ENCODE peak calls at places on chromosomes 16 and 17, in six cellular contexts. One of them, this sample, is unnamed.

GRCh38 chr17:44004761-44005526 is 522 bp downstream of the NAGS start:
- DNase-seq in HepG2: no peak
- DNase-seq in H1: no peak
- DNase-seq in GM12891: no peak
- DNase-seq in K562: no peak
- DNase-seq in GM12878: no peak
- DNase-seq in this sample: no peak

GRCh38 chr17:2030779-2031163 is 818 bp downstream of the DPH1 start:
- DNase-seq in HepG2: no peak
- DNase-seq in H1: no peak
- DNase-seq in GM12891: no peak
- DNase-seq in K562: no peak
- DNase-seq in GM12878: no peak
- DNase-seq in this sample: no peak

GRCh38 chr16:64478258-64478906 is 643.5 kb downstream of the CDH11 start:
- DNase-seq in HepG2: peak; percentile 64
- DNase-seq in H1: no peak
- DNase-seq in GM12891: no peak
- DNase-seq in K562: no peak
- DNase-seq in GM12878: no peak
- DNase-seq in this sample: no peak

GRCh38 chr17:43140396-43141332 is 15.5 kb upstream of the BRCA1 start:
- DNase-seq in HepG2: no peak
- DNase-seq in H1: no peak
- DNase-seq in GM12891: no peak
- DNase-seq in K562: no peak
- DNase-seq in GM12878: no peak
- DNase-seq in this sample: no peak

GRCh38 chr17:39122982-39123381 is 28.5 kb downstream of the PLXDC1 start:
- DNase-seq in HepG2: no peak
- DNase-seq in H1: no peak
- DNase-seq in GM12891: no peak
- DNase-seq in K562: no peak
- DNase-seq in GM12878: no peak
- DNase-seq in this sample: no peak

GRCh38 chr16:46915483-46916025 is 31.4 kb downstream of the GPT2 start:
- DNase-seq in HepG2: no peak
- DNase-seq in H1: no peak
- DNase-seq in GM12891: no peak
- DNase-seq in K562: no peak
- DNase-seq in GM12878: no peak
- DNase-seq in this sample: no peak

GRCh38 chr17:73223626-73224616 is 31.1 kb downstream of the COG1 start:
- DNase-seq in HepG2: no peak
- DNase-seq in H1: no peak
- DNase-seq in GM12891: no peak
- DNase-seq in K562: no peak
- DNase-seq in GM12878: no peak
- DNase-seq in this sample: no peak

GRCh38 chr17:3885970-3886369 is 6.9 kb downstream of the CAMKK1 start:
- DNase-seq in HepG2: no peak
- DNase-seq in H1: no peak
- DNase-seq in GM12891: no peak
- DNase-seq in K562: no peak
- DNase-seq in GM12878: no peak
- DNase-seq in this sample: no peak

GRCh38 chr17:2904135-2904534 is 107.9 kb downstream of the RAP1GAP2 start:
- DNase-seq in HepG2: no peak
- DNase-seq in H1: no peak
- DNase-seq in GM12891: no peak
- DNase-seq in K562: no peak
- DNase-seq in GM12878: no peak
- DNase-seq in this sample: no peak

GRCh38 chr17:41651625-41652460 is 27.5 kb upstream of the KRT17 start:
- DNase-seq in HepG2: no peak
- DNase-seq in H1: no peak
- DNase-seq in GM12891: no peak
- DNase-seq in K562: no peak
- DNase-seq in GM12878: no peak
- DNase-seq in this sample: no peak

GRCh38 chr17:45168991-45169752 is 7.5 kb downstream of the HEXIM2 start:
- DNase-seq in HepG2: no peak
- DNase-seq in H1: no peak
- DNase-seq in GM12891: no peak
- DNase-seq in K562: no peak
- DNase-seq in GM12878: no peak
- DNase-seq in this sample: no peak

GRCh38 chr16:79571753-79572544 is 28.6 kb downstream of the MAF start:
- DNase-seq in HepG2: no peak
- DNase-seq in H1: no peak
- DNase-seq in GM12891: no peak
- DNase-seq in K562: no peak
- DNase-seq in GM12878: no peak
- DNase-seq in this sample: no peak

GRCh38 chr16:57711-58110 is 4.1 kb downstream of the SNRNP25 start:
- DNase-seq in HepG2: no peak
- DNase-seq in H1: no peak
- DNase-seq in GM12891: no peak
- DNase-seq in K562: no peak
- DNase-seq in GM12878: no peak
- DNase-seq in this sample: no peak
- TF ChIP-seq TAF1 in HepG2: no peak
- TF ChIP-seq TAF1 in H1: no peak
- TF ChIP-seq TAF1 in GM12891: no peak
- TF ChIP-seq TAF1 in K562: no peak
- TF ChIP-seq TAF1 in GM12878: no peak
- TF ChIP-seq TAF1 in this sample: no peak

DNA sequence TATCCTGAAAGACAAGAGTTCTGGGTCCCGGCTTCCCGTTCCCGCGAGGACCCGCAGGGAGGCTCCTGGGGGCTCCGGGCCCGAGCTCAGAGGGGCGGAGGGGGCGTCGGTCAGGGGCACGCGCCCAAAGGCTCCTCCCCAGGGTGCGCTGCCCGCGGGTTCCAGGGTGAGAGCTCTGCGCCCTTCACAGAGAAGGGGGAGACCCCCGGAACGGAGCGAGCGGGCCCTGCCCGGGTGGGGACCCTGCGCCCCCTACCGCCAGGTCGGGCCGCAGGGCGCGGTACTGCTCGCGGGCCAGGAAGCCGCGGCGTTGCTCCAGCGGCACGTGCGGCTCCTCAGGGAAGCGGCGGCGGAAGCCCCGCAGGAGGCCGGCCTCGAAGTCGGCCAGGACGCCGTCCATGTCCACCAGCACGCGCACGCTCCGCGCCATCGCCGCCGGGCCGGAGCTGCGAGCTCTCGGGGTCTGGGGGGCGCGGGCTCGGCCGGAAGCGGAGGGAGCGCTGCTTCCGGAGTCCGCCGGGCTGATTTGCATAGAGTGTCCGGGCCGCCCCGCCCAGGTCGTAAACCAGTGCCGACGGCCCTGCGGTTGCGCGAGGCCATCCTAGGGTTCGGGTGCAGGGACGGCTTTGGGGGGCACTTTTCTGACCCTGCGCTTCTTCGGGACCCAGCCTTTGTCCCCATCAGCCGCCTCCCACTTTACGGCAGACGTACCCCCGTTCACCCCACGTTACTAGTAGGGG is at the start of gene NT5C:
- DNase-seq in HepG2: peak; percentile 79
- DNase-seq in H1: peak; percentile 58
- DNase-seq in GM12891: peak; percentile 94
- DNase-seq in K562: peak; percentile 88
- DNase-seq in GM12878: no peak
- DNase-seq in this sample: peak; percentile 96
- TF ChIP-seq POLR2A in HepG2: peak; percentile 94
- TF ChIP-seq POLR2A in H1: peak; percentile 75
- TF ChIP-seq POLR2A in GM12891: peak; percentile 71
- TF ChIP-seq POLR2A in K562: peak; percentile 83
- TF ChIP-seq POLR2A in GM12878: peak; percentile 96
- TF ChIP-seq POLR2A in this sample: peak; percentile 94

GRCh38 chr17:48051278-48051677 is 3.1 kb downstream of the NFE2L1 start:
- DNase-seq in HepG2: no peak
- DNase-seq in H1: no peak
- DNase-seq in GM12891: no peak
- DNase-seq in K562: no peak
- DNase-seq in GM12878: no peak
- DNase-seq in this sample: no peak

GRCh38 chr17:48053758-48054237 is 5.6 kb downstream of the NFE2L1 start:
- DNase-seq in HepG2: no peak
- DNase-seq in H1: no peak
- DNase-seq in GM12891: no peak
- DNase-seq in K562: no peak
- DNase-seq in GM12878: no peak
- DNase-seq in this sample: no peak

GRCh38 chr17:48051706-48052486 is 3.7 kb downstream of the NFE2L1 start:
- DNase-seq in HepG2: peak; percentile 85
- DNase-seq in H1: no peak
- DNase-seq in GM12891: no peak
- DNase-seq in K562: peak; percentile 47
- DNase-seq in GM12878: no peak
- DNase-seq in this sample: no peak

GRCh38 chr17:48054238-48055185 is 6.4 kb downstream of the NFE2L1 start:
- DNase-seq in HepG2: no peak
- DNase-seq in H1: peak; percentile 98
- DNase-seq in GM12891: no peak
- DNase-seq in K562: peak; percentile 80
- DNase-seq in GM12878: no peak
- DNase-seq in this sample: no peak

GRCh38 chr17:48052956-48053757 is 5.0 kb downstream of the NFE2L1 start:
- DNase-seq in HepG2: peak; percentile 77
- DNase-seq in H1: no peak
- DNase-seq in GM12891: no peak
- DNase-seq in K562: peak; percentile 32
- DNase-seq in GM12878: no peak
- DNase-seq in this sample: no peak
- TF ChIP-seq TAF1 in HepG2: no peak
- TF ChIP-seq TAF1 in H1: no peak
- TF ChIP-seq TAF1 in GM12891: no peak
- TF ChIP-seq TAF1 in K562: no peak
- TF ChIP-seq TAF1 in GM12878: no peak
- TF ChIP-seq TAF1 in this sample: no peak

DNA sequence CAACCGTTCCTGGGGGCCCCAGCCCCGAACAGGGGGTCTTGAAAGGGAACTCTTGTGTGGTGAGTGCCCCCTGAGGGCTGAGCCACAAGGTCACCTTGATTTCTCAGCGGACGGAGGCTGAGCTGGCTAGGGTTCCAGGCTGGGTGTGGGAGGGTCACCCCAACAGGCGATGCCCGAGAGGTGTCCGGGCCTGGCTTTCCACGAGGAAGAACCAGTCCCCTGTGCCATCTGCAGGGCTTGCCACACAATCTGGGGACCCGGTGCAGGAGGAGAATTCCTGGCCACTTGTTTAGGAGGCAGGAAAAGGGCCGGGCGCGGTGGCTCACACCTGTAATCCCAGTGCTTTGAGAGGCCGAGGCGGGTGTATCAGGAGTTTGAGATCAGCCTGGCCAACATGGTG is 16.8 kb upstream of the SLC38A10 start:
- DNase-seq in HepG2: no peak
- DNase-seq in H1: no peak
- DNase-seq in GM12891: no peak
- DNase-seq in K562: no peak
- DNase-seq in GM12878: no peak
- DNase-seq in this sample: no peak
- TF ChIP-seq POLR2A in HepG2: no peak
- TF ChIP-seq POLR2A in H1: no peak
- TF ChIP-seq POLR2A in GM12891: no peak
- TF ChIP-seq POLR2A in K562: no peak
- TF ChIP-seq POLR2A in GM12878: no peak
- TF ChIP-seq POLR2A in this sample: no peak

GRCh38 chr16:86443508-86444130 is 66.7 kb upstream of the FOXF1 start:
- DNase-seq in HepG2: no peak
- DNase-seq in H1: no peak
- DNase-seq in GM12891: no peak
- DNase-seq in K562: no peak
- DNase-seq in GM12878: no peak
- DNase-seq in this sample: no peak
- TF ChIP-seq TAF1 in HepG2: no peak
- TF ChIP-seq TAF1 in H1: no peak
- TF ChIP-seq TAF1 in GM12891: no peak
- TF ChIP-seq TAF1 in K562: no peak
- TF ChIP-seq TAF1 in GM12878: no peak
- TF ChIP-seq TAF1 in this sample: no peak

GRCh38 chr17:76726231-76726765 is at the start of gene JMJD6:
- DNase-seq in HepG2: peak; percentile 93
- DNase-seq in H1: peak; percentile 87
- DNase-seq in GM12891: peak; percentile 92
- DNase-seq in K562: peak; percentile 94
- DNase-seq in GM12878: peak; percentile 86
- DNase-seq in this sample: peak; percentile 91

GRCh38 chr17:76725580-76726230 is 701 bp downstream of the JMJD6 start:
- DNase-seq in HepG2: peak; percentile 43
- DNase-seq in H1: no peak
- DNase-seq in GM12891: peak; percentile 47
- DNase-seq in K562: peak; percentile 85
- DNase-seq in GM12878: no peak
- DNase-seq in this sample: peak; percentile 61

GRCh38 chr17:76727745-76728456 is 1.3 kb downstream of the METTL23 start:
- DNase-seq in HepG2: no peak
- DNase-seq in H1: no peak
- DNase-seq in GM12891: no peak
- DNase-seq in K562: no peak
- DNase-seq in GM12878: peak; percentile 31
- DNase-seq in this sample: no peak

GRCh38 chr17:76723812-76724211 is 2.6 kb downstream of the JMJD6 start:
- DNase-seq in HepG2: no peak
- DNase-seq in H1: no peak
- DNase-seq in GM12891: no peak
- DNase-seq in K562: no peak
- DNase-seq in GM12878: no peak
- DNase-seq in this sample: no peak

DNA sequence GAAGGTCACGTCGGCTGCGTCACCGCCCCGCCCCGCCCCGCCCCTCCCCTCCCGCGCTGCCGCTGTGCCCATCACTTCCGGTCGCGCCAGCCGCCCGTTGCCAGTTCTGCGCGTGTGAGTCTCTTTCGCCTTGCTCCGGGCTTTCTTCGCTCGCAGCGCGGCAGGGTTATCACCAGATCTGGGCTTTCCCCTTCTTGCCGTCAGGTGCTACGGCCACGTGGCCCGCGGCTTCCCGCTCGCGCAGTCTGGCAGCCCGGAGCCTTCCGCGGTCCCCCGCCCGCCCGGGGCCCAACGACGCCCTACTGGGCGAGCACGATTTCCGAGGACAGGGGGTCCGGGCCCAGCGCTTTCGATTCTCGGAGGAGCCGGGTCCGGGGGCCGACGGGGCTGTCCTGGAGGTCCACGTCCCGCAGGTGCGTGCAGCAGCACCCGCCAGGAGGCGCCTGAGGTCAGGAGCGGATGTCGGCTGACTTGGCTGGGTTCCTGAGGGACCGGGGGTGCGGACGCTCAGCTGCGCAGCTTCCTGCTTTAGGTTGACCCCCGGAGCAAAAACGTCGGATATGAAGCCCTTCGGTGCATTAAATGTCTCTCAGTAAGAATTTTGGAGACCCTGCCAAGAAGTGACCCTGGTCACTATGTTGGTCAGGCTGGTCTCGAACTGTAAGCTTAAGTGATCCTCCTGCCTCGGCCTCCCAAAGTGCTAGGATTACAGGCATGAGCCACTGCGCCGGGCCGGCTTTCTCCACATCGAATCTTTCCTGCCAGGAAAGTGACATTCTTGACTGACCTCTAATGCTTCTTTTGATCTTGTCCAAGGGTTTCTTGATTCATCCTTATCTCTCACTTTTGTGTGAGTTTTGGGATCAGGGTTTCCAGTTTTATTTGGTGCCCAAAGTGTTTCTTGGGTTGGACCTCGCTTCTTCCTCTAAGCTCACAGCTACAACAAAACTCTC is at the start of gene METTL23:
- DNase-seq in HepG2: peak; percentile 68
- DNase-seq in H1: no peak
- DNase-seq in GM12891: peak; percentile 66
- DNase-seq in K562: peak; percentile 83
- DNase-seq in GM12878: no peak
- DNase-seq in this sample: peak; percentile 75
- TF ChIP-seq POLR2A in HepG2: peak; percentile 89
- TF ChIP-seq POLR2A in H1: peak; percentile 70
- TF ChIP-seq POLR2A in GM12891: peak; percentile 28
- TF ChIP-seq POLR2A in K562: peak; percentile 81
- TF ChIP-seq POLR2A in GM12878: peak; percentile 92
- TF ChIP-seq POLR2A in this sample: peak; percentile 76